ENCODE peak calls at places on chromosomes 13 and 19, in four cellular contexts. F, E, C and J are unnamed samples.
A peak's percentile ranks its signal among the peaks of the same experiment; 100 is the strongest.

GRCh38 chr13:56561327-56561726 is 579.4 kb upstream of the PRR20A start:
- DNase-seq in F (no peak), E (no peak), C (no peak), J (no peak)

GRCh38 chr13:109148243-109148642 is 518.8 kb downstream of the MYO16 start:
- DNase-seq in F (no peak), E (no peak), C (no peak), J (no peak)

GRCh38 chr19:4115050-4115817 is 8.7 kb downstream of the MAP2K2 start:
- DNase-seq in F (peak; percentile 86), E (no peak), C (peak; percentile 78), J (peak; percentile 49)

GRCh38 chr13:27665761-27666160 is 44.1 kb downstream of the POLR1D start:
- DNase-seq in F (no peak), E (no peak), C (no peak), J (peak; percentile 78)

GRCh38 chr19:18206018-18206417 is 2.2 kb upstream of the RAB3A start:
- DNase-seq in F (no peak), E (no peak), C (no peak), J (no peak)

GRCh38 chr19:53254451-53255341 is at the start of gene ZNF677:
- DNase-seq in F (peak; percentile 95), E (peak; percentile 91), C (peak; percentile 59), J (peak; percentile 85)

GRCh38 chr13:28579334-28579733 is 79.6 kb upstream of the POMP start:
- DNase-seq in F (no peak), E (no peak), C (no peak), J (no peak)

GRCh38 chr13:93309886-93310520 is 83.4 kb downstream of the GPC6 start:
- DNase-seq in F (no peak), E (no peak), C (no peak), J (no peak)

GRCh38 chr13:96996886-96997285 is 2.6 kb upstream of the OXGR1 start:
- DNase-seq in F (no peak), E (no peak), C (no peak), J (no peak)

GRCh38 chr13:66759919-66760318 is 470.2 kb downstream of the PCDH9 start:
- DNase-seq in F (no peak), E (no peak), C (no peak), J (no peak)

GRCh38 chr19:27794444-27795042 is 1418.4 kb downstream of the UQCRFS1 start:
- DNase-seq in F (peak; percentile 48), E (no peak), C (no peak), J (no peak)

GRCh38 chr19:4369888-4370260 is 26.5 kb downstream of the MPND start:
- DNase-seq in F (peak; percentile 56), E (no peak), C (peak; percentile 79), J (peak; percentile 90)

GRCh38 chr13:75556961-75557360 is 7.4 kb downstream of the UCHL3 start:
- DNase-seq in F (no peak), E (no peak), C (no peak), J (no peak)

GRCh38 chr13:27283906-27284523 is 13.4 kb downstream of the RASL11A start:
- DNase-seq in F (peak; percentile 40), E (no peak), C (no peak), J (peak; percentile 42)

GRCh38 chr13:110853235-110853721 is 61.6 kb downstream of the ANKRD10 start:
- DNase-seq in F (no peak), E (peak; percentile 58), C (no peak), J (no peak)

GRCh38 chr13:99522288-99522687 is 21.0 kb downstream of the TM9SF2 start:
- DNase-seq in F (no peak), E (no peak), C (no peak), J (no peak)

GRCh38 chr19:35666251-35666913 is at the start of gene UPK1A:
- DNase-seq in F (no peak), E (no peak), C (no peak), J (peak; percentile 56)

GRCh38 chr13:112376050-112376681 is at the start of gene SPACA7:
- DNase-seq in F (no peak), E (no peak), C (no peak), J (no peak)

GRCh38 chr19:55486043-55486970 is 1.3 kb downstream of the NAT14 start:
- DNase-seq in F (peak; percentile 56), E (peak; percentile 67), C (no peak), J (peak; percentile 87)

GRCh38 chr19:35290381-35291135 is 1.4 kb upstream of the MAG start:
- DNase-seq in F (no peak), E (no peak), C (no peak), J (no peak)

GRCh38 chr13:104301216-104301975 is 1235.2 kb upstream of the SLC10A2 start:
- DNase-seq in F (no peak), E (no peak), C (no peak), J (no peak)

GRCh38 chr19:5336195-5336965 is 4.2 kb downstream of the PTPRS start:
- DNase-seq in F (no peak), E (no peak), C (no peak), J (no peak)

GRCh38 chr19:19460761-19461265 is 54.5 kb downstream of the TSSK6 start:
- DNase-seq in F (peak; percentile 37), E (peak; percentile 42), C (peak; percentile 55), J (peak; percentile 81)

GRCh38 chr19:41367848-41368301 is 3.9 kb upstream of the B9D2 start:
- DNase-seq in F (peak; percentile 53), E (no peak), C (no peak), J (no peak)

GRCh38 chr13:61664821-61665705 is 249.4 kb upstream of the PCDH20 start:
- DNase-seq in F (peak; percentile 30), E (no peak), C (no peak), J (peak; percentile 13)

GRCh38 chr19:10112895-10113591 is 1.6 kb downstream of the P2RY11 start:
- DNase-seq in F (peak; percentile 60), E (no peak), C (peak; percentile 75), J (peak; percentile 89)

GRCh38 chr13:97018029-97018819 is 23.9 kb upstream of the OXGR1 start:
- DNase-seq in F (peak; percentile 30), E (no peak), C (no peak), J (no peak)

GRCh38 chr19:39448271-39448670 is 2.9 kb downstream of the SUPT5H start:
- DNase-seq in F (no peak), E (no peak), C (peak; percentile 77), J (no peak)

GRCh38 chr13:23025848-23026608 is 154.8 kb upstream of the SGCG start:
- DNase-seq in F (no peak), E (no peak), C (no peak), J (no peak)

DNA sequence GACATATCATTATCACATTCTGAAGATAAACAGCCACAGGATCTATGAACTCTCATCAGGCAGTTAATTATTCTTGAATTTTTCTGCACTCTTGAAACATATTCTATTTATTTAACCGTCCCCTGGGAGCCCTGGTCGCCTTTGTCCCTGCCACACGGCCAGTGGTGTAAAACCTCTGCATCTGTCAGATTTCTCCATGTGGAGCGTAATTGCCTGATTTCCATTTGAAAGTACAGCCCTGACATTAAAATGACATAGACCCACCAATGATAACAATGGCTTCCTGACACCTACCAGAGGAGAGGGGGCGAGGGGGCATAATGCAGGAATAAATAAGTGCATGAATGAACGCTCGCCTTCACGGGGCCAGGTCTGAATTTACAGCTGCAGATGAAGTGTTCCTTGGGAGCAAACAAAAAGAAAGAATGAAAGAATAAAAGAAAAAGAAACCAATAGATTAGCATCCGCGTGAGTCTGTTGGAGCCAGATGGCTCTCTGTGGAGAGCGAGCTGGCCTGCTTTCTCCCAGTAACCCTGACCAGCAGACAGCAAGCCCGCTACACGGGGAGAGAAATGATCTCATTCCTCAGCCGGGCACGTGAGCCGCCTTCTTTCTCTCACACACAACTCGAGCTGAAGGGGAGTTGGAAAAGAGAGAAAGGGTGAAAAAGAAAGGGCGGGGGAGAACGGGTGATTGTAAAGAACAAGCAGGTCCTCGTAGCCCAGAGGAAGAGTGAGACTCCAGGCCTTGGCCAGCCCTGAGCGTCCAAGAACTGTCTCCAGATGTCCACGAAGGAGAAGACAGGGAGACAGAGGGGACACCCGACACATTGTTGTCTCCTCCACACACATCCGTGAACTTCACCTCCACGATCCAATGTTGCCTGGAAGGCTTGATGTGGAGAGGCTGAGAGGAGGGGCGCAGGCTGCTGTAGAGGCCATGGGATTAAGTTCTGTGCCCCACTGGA is 81.2 kb downstream of the RNASEH2B start:
- DNase-seq in F (no peak), E (peak; percentile 80), C (no peak), J (no peak)
- H3K27ac ChIP-seq in F (no peak overlapping the region), E (peak overlapping the region; percentile 83), C (peak overlapping the region; percentile 46), J (peak overlapping the region; percentile 37)

GRCh38 chr19:45780448-45781281 is 1.6 kb downstream of the DMPK start:
- DNase-seq in F (peak; percentile 52), E (peak; percentile 52), C (no peak), J (no peak)

GRCh38 chr19:45784096-45784495 is 1.8 kb upstream of the DMPK start:
- DNase-seq in F (no peak), E (no peak), C (no peak), J (no peak)

GRCh38 chr19:45781282-45782161 is 768 bp downstream of the DMPK start:
- DNase-seq in F (peak; percentile 83), E (no peak), C (no peak), J (peak; percentile 48)

GRCh38 chr19:45782820-45783785 is 813 bp upstream of the DMPK start:
- DNase-seq in F (peak; percentile 67), E (peak; percentile 84), C (no peak), J (no peak)

GRCh38 chr19:45782162-45782623 is at the start of gene DMPK:
- DNase-seq in F (peak; percentile 70), E (peak; percentile 56), C (no peak), J (no peak)
- TF ChIP-seq POLR2A in F (no peak), E (no peak), C (no peak), J (no peak)

GRCh38 chr13:40666905-40667621 is 622 bp upstream of the FOXO1 start:
- DNase-seq in F (peak; percentile 33), E (peak; percentile 52), C (peak; percentile 68), J (peak; percentile 90)
- H3K4me1 ChIP-seq in F (peaks cover 27% of the 10 kb centered on the region), E (no peaks in the 10 kb centered on the region), C (peaks cover 18% of the 10 kb centered on the region), J (peaks cover 31% of the 10 kb centered on the region)

DNA sequence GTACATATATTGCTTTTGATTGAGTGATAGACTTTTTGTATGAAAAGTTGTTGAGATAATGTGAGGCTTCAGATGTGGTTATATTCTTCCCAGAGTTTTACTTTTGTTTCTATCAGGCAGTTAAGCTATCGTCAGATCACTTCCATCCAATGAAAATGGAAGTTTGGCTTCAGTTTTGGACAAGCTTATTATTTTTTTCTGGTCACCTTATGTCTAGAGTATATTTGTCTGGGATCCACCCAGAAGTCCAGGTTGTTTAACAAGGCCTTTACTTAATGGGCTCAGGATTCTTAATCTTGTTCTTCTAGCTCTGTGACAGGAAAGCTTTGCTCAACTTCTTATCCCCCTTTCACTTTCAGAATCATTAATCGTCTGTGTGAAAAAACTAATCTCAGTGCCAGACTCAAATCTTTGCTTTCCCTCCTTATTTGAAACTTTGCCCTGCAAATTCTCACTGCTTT is 150.9 kb downstream of the PDS5B start:
- DNase-seq in F (no peak), E (no peak), C (no peak), J (no peak)
- H3K27ac ChIP-seq in F (peak overlapping the region; percentile 74), E (peak overlapping the region; percentile 61), C (peak overlapping the region; percentile 33), J (peak overlapping the region; percentile 67)